ENCODE peak calls at places on chromosomes 5 and 9, in eight cellular contexts. F, S, U, X, B, Z, A and E are unnamed samples.
A peak's percentile ranks its signal among the peaks of the same experiment; 100 is the strongest.

GRCh38 chr5:66518753-66519152 is 77.4 kb upstream of the MAST4 start:
- DNase-seq in S (peak; percentile 23), F (no peak), U (no peak), Z (no peak), B (no peak), A (no peak), X (peak; percentile 70), E (peak; percentile 54)

GRCh38 chr9:112550531-112550930 is 63.9 kb downstream of the KIAA1958 start:
- DNase-seq in U (no peak), Z (no peak), S (no peak), A (no peak), X (peak; percentile 62), B (no peak), F (peak; percentile 38), E (no peak)

GRCh38 chr5:39283231-39283818 is 64.0 kb upstream of the FYB1 start:
- DNase-seq in A (no peak), B (peak; percentile 54), S (peak; percentile 75), Z (no peak), X (peak; percentile 86), F (peak; percentile 94), U (peak; percentile 54), E (peak; percentile 43)

GRCh38 chr9:17005085-17005484 is 129.8 kb upstream of the CNTLN start:
- DNase-seq in A (no peak), Z (no peak), B (no peak), X (peak; percentile 88), U (peak; percentile 81), F (peak; percentile 65), S (peak; percentile 77), E (no peak)

GRCh38 chr9:211036-211435 is 3.6 kb upstream of the DOCK8 start:
- DNase-seq in X (no peak), B (no peak), S (no peak), F (no peak), U (no peak), Z (no peak), A (no peak), E (no peak)

GRCh38 chr5:174338204-174339010 is 292.9 kb downstream of the NSG2 start:
- DNase-seq in U (no peak), F (peak; percentile 72), Z (no peak), X (no peak), A (no peak), S (no peak), B (no peak), E (no peak)

GRCh38 chr9:129480705-129481104 is 140.2 kb downstream of the C9orf50 start:
- DNase-seq in U (no peak), F (no peak), A (no peak), B (no peak), Z (no peak), X (no peak), S (no peak), E (no peak)

GRCh38 chr9:111527347-111527746 is 2.4 kb downstream of the ZNF483 start:
- DNase-seq in F (no peak), A (no peak), U (no peak), Z (no peak), B (peak; percentile 1), X (peak; percentile 21), S (no peak), E (no peak)

GRCh38 chr5:59760798-59761348 is 132.7 kb downstream of the PDE4D start:
- DNase-seq in S (peak; percentile 64), F (no peak), B (no peak), A (no peak), U (no peak), Z (no peak), X (peak; percentile 67), E (no peak)

GRCh38 chr9:95143591-95144561 is 173.6 kb downstream of the FANCC start:
- DNase-seq in B (no peak), X (no peak), F (no peak), S (no peak), U (peak; percentile 96), Z (no peak), A (no peak), E (no peak)

GRCh38 chr9:90517103-90517502 is 125.5 kb downstream of the DIRAS2 start:
- DNase-seq in X (no peak), U (no peak), Z (no peak), B (no peak), S (no peak), F (peak; percentile 67), A (no peak), E (no peak)

GRCh38 chr5:154437281-154437965 is 8.4 kb upstream of the SAP30L start:
- DNase-seq in A (no peak), S (no peak), U (no peak), X (no peak), B (no peak), Z (no peak), F (no peak), E (no peak)

GRCh38 chr5:87321605-87322004 is 53.9 kb downstream of the RASA1 start:
- DNase-seq in X (no peak), A (no peak), F (no peak), U (no peak), B (no peak), S (no peak), Z (no peak), E (no peak)

GRCh38 chr9:82188817-82189216 is 200.2 kb downstream of the SPATA31D1 start:
- DNase-seq in Z (no peak), B (no peak), S (no peak), X (no peak), A (no peak), U (no peak), F (peak; percentile 54), E (no peak)

GRCh38 chr5:1819458-1819857 is 18.3 kb downstream of the NDUFS6 start:
- DNase-seq in X (no peak), U (no peak), Z (no peak), S (no peak), B (no peak), A (no peak), F (no peak), E (no peak)

GRCh38 chr9:13082796-13083195 is 196.7 kb downstream of the MPDZ start:
- DNase-seq in A (no peak), X (no peak), F (no peak), Z (no peak), B (no peak), U (no peak), S (no peak), E (peak; percentile 5)

GRCh38 chr9:36913393-36914211 is 120.5 kb downstream of the PAX5 start:
- DNase-seq in U (no peak), Z (no peak), F (no peak), S (no peak), X (no peak), B (no peak), A (no peak), E (no peak)